ENCODE peak calls at places on chromosomes 6 and 20, in eight cellular contexts. J is left cardiac atrium; G is mucosa of descending colon; D is lung microvascular endothelial cell; F is stimulated activated CD4-positive, alpha-beta T cell treated with anti-CD3 and anti-CD28 coated beads, Interleukin-1b, Interleukin-23, amount 100 ng/mL, for 48 hours; N is T-helper 9 cell; U is HCEC 1CT; L is IMR-90. T is an unnamed sample.

GRCh38 chr6:44223471-44224153 is at the start of gene SLC29A1:
- DNase-seq in J (peak; percentile 81), G (peak; percentile 76), D (peak; percentile 71), F (peak; percentile 83), N (peak; percentile 82), U (peak; percentile 43), L (peak; percentile 28), T (peak; percentile 87)

GRCh38 chr6:44699082-44699481 is 311.6 kb downstream of the CDC5L start:
- DNase-seq in J (no peak), G (no peak), D (no peak), F (no peak), N (no peak), U (no peak), L (no peak), T (no peak)

GRCh38 chr6:152091851-152092341 is 284.4 kb downstream of the ESR1 start:
- DNase-seq in J (no peak), G (no peak), D (peak; percentile 26), F (no peak), N (no peak), U (no peak), L (peak; percentile 38), T (no peak)

GRCh38 chr6:33744001-33744848 is 2.5 kb downstream of the IP6K3 start:
- DNase-seq in J (peak; percentile 76), G (peak; percentile 91), D (peak; percentile 70), F (peak; percentile 66), N (peak; percentile 68), U (peak; percentile 62), L (peak; percentile 70), T (peak; percentile 85)

GRCh38 chr6:44000164-44000842 is 126.9 kb downstream of the MRPL14 start:
- DNase-seq in J (no peak), G (peak; percentile 81), D (peak; percentile 29), F (peak; percentile 70), N (no peak), U (no peak), L (peak; percentile 25), T (peak; percentile 87)

GRCh38 chr6:42452171-42453026 is 673 bp upstream of the TRERF1 start:
- DNase-seq in J (peak; percentile 63), G (peak; percentile 64), D (peak; percentile 66), F (peak; percentile 37), N (peak; percentile 21), U (peak; percentile 78), L (peak; percentile 76), T (peak; percentile 89)

GRCh38 chr20:36318166-36318565 is 12.0 kb downstream of the DLGAP4 start:
- DNase-seq in J (no peak), G (no peak), D (no peak), F (no peak), N (no peak), U (no peak), L (no peak), T (no peak)

GRCh38 chr6:49423817-49424216 is 39.2 kb downstream of the MMUT start:
- DNase-seq in J (no peak), G (no peak), D (peak; percentile 5), F (no peak), N (no peak), U (peak; percentile 47), L (no peak), T (peak; percentile 30)

GRCh38 chr20:40488401-40488800 is 200.6 kb downstream of the MAFB start:
- DNase-seq in J (no peak), G (no peak), D (peak; percentile 28), F (no peak), N (no peak), U (no peak), L (no peak), T (no peak)

GRCh38 chr20:61803416-61803902 is 262.2 kb downstream of the TAF4 start:
- DNase-seq in J (no peak), G (no peak), D (no peak), F (no peak), N (no peak), U (no peak), L (no peak), T (no peak)

GRCh38 chr6:160036790-160037206 is 67.9 kb downstream of the IGF2R start:
- DNase-seq in J (no peak), G (no peak), D (peak; percentile 48), F (no peak), N (no peak), U (peak; percentile 92), L (peak; percentile 87), T (no peak)

GRCh38 chr20:24785141-24785924 is 163.7 kb upstream of the CST7 start:
- DNase-seq in J (peak; percentile 22), G (no peak), D (no peak), F (no peak), N (no peak), U (no peak), L (peak; percentile 35), T (no peak)

GRCh38 chr6:70163795-70164194 is 139.1 kb downstream of the COL9A1 start:
- DNase-seq in J (no peak), G (no peak), D (no peak), F (no peak), N (no peak), U (no peak), L (no peak), T (no peak)

GRCh38 chr6:105476978-105477377 is 74.1 kb upstream of the PREP start:
- DNase-seq in J (no peak), G (no peak), D (no peak), F (no peak), N (no peak), U (no peak), L (no peak), T (no peak)

GRCh38 chr6:141677598-141678211 is 455.0 kb upstream of the GJE1 start:
- DNase-seq in J (no peak), G (no peak), D (peak; percentile 54), F (no peak), N (no peak), U (peak; percentile 54), L (peak; percentile 47), T (peak; percentile 76)

GRCh38 chr20:62898970-62899632 is 27.2 kb downstream of the DIDO1 start:
- DNase-seq in J (no peak), G (no peak), D (no peak), F (peak; percentile 54), N (no peak), U (no peak), L (no peak), T (no peak)

GRCh38 chr6:43913388-43914271 is 143.6 kb downstream of the VEGFA start:
- DNase-seq in J (no peak), G (peak; percentile 59), D (peak; percentile 38), F (no peak), N (no peak), U (peak; percentile 36), L (peak; percentile 45), T (no peak)

GRCh38 chr20:51639206-51639832 is 96.8 kb upstream of the NFATC2 start:
- DNase-seq in J (peak; percentile 73), G (peak; percentile 79), D (peak; percentile 85), F (peak; percentile 53), N (peak; percentile 28), U (peak; percentile 51), L (peak; percentile 70), T (peak; percentile 83)

GRCh38 chr6:15470746-15471145 is 192.1 kb downstream of the DTNBP1 start:
- DNase-seq in J (no peak), G (no peak), D (no peak), F (no peak), N (no peak), U (no peak), L (no peak), T (no peak)

GRCh38 chr6:29974901-29975560 is 32.7 kb downstream of the HLA-A start:
- DNase-seq in J (no peak), G (no peak), D (no peak), F (no peak), N (no peak), U (no peak), L (no peak), T (no peak)

GRCh38 chr6:218153-219018 is 73.9 kb upstream of the DUSP22 start:
- DNase-seq in J (no peak), G (no peak), D (no peak), F (peak; percentile 47), N (no peak), U (no peak), L (no peak), T (no peak)

GRCh38 chr20:52972965-52973819 is 1.0 kb downstream of the TSHZ2 start:
- DNase-seq in J (peak; percentile 24), G (no peak), D (no peak), F (peak; percentile 41), N (no peak), U (no peak), L (no peak), T (no peak)

GRCh38 chr20:10609726-10610125 is 64.1 kb downstream of the JAG1 start:
- DNase-seq in J (no peak), G (no peak), D (no peak), F (no peak), N (no peak), U (peak; percentile 70), L (peak; percentile 35), T (no peak)

GRCh38 chr6:142947702-142948480 is 2.9 kb upstream of the HIVEP2 start:
- DNase-seq in J (no peak), G (no peak), D (no peak), F (peak; percentile 36), N (no peak), U (no peak), L (no peak), T (no peak)

GRCh38 chr20:19376451-19376971 is 164.1 kb downstream of the SLC24A3 start:
- DNase-seq in J (peak; percentile 27), G (no peak), D (no peak), F (no peak), N (no peak), U (no peak), L (no peak), T (no peak)

GRCh38 chr6:52000064-52000463 is 87.3 kb downstream of the PKHD1 start:
- DNase-seq in J (no peak), G (no peak), D (no peak), F (no peak), N (no peak), U (no peak), L (no peak), T (no peak)

GRCh38 chr6:70673054-70673453 is 5.4 kb downstream of the SMAP1 start:
- DNase-seq in J (no peak), G (no peak), D (no peak), F (no peak), N (no peak), U (no peak), L (no peak), T (no peak)

GRCh38 chr6:87241304-87241703 is 81.1 kb upstream of the SMIM8 start:
- DNase-seq in J (no peak), G (no peak), D (no peak), F (no peak), N (no peak), U (no peak), L (no peak), T (peak; percentile 10)

GRCh38 chr6:36487698-36488097 is 44.9 kb downstream of the KCTD20 start:
- DNase-seq in J (no peak), G (no peak), D (peak; percentile 13), F (no peak), N (no peak), U (peak; percentile 19), L (peak; percentile 14), T (no peak)

GRCh38 chr6:167760979-167761793 is 65.5 kb upstream of the AFDN start:
- DNase-seq in J (peak; percentile 80), G (no peak), D (peak; percentile 28), F (no peak), N (no peak), U (no peak), L (peak; percentile 0), T (no peak)

GRCh38 chr20:19254086-19254821 is 41.8 kb downstream of the SLC24A3 start:
- DNase-seq in J (no peak), G (no peak), D (no peak), F (no peak), N (no peak), U (peak; percentile 86), L (no peak), T (no peak)

GRCh38 chr6:137804647-137805046 is 62.4 kb upstream of the TNFAIP3 start:
- DNase-seq in J (no peak), G (no peak), D (peak; percentile 20), F (no peak), N (no peak), U (no peak), L (peak; percentile 52), T (no peak)

GRCh38 chr6:82088978-82089855 is 158.3 kb downstream of the IBTK start:
- DNase-seq in J (no peak), G (no peak), D (no peak), F (no peak), N (no peak), U (no peak), L (peak; percentile 4), T (peak; percentile 33)

T was measured in A673.